ENCODE peak calls at places on chromosomes 6 and 20, in seven cellular contexts. Z is H9, M is mesenchymal stem cell, I is IMR-90, C is mesendoderm, K is H1, V is trophoblast cell. T is an unnamed sample.

GRCh38 chr20:2379511-2380229 is 1.0 kb upstream of the TGM6 start:
- DNase-seq in I (no peak), Z (no peak), V (no peak), M (no peak), C (peak), K (no peak), T (no peak)

GRCh38 chr6:41682497-41682961 is 44.3 kb downstream of the MDFI start:
- DNase-seq in M (no peak), K (no peak), Z (no peak), V (no peak), I (no peak), C (no peak), T (no peak)

GRCh38 chr6:10429638-10430427 is 15.0 kb upstream of the TFAP2A start:
- DNase-seq in K (peak), M (peak), I (peak), Z (no peak), C (peak), V (peak), T (peak)

GRCh38 chr6:87968435-87969278 is 79.0 kb upstream of the SPACA1 start:
- DNase-seq in K (peak), I (no peak), C (peak), V (no peak), Z (peak), M (peak), T (no peak)

GRCh38 chr6:28211840-28212509 is 13.1 kb upstream of the ZSCAN9 start:
- DNase-seq in M (no peak), C (peak), I (no peak), Z (peak), V (no peak), K (peak), T (peak)

GRCh38 chr6:8085053-8085511 is 17.3 kb downstream of the EEF1E1 start:
- DNase-seq in V (peak), I (peak), C (peak), Z (no peak), M (peak), K (no peak), T (no peak)

GRCh38 chr6:34465551-34466241 is at the start of gene PACSIN1:
- DNase-seq in V (no peak), M (no peak), C (peak), K (peak), I (no peak), Z (peak), T (peak)

GRCh38 chr20:17177341-17177740 is 49.5 kb upstream of the PCSK2 start:
- DNase-seq in I (no peak), K (no peak), V (no peak), C (no peak), Z (no peak), M (no peak), T (no peak)

GRCh38 chr6:111243095-111243494 is 155.8 kb downstream of the SLC16A10 start:
- DNase-seq in I (no peak), C (no peak), V (no peak), Z (no peak), K (no peak), M (no peak), T (no peak)

GRCh38 chr20:19986419-19986818 is 30.7 kb upstream of the NAA20 start:
- DNase-seq in M (peak), Z (no peak), V (no peak), I (peak), C (no peak), K (no peak), T (no peak)

GRCh38 chr6:111739257-111739696 is 133.6 kb upstream of the TRAF3IP2 start:
- DNase-seq in V (no peak), K (no peak), Z (no peak), I (no peak), C (no peak), M (no peak), T (no peak)

GRCh38 chr6:112665815-112666214 is 318.7 kb downstream of the RFPL4B start:
- DNase-seq in K (no peak), Z (no peak), C (no peak), V (no peak), M (peak), I (peak), T (no peak)

GRCh38 chr6:150038202-150038830 is 13.0 kb upstream of the RAET1L start:
- DNase-seq in I (no peak), C (peak), M (no peak), Z (peak), V (no peak), K (peak), T (no peak)

GRCh38 chr6:162109466-162110040 is 618.0 kb downstream of the PRKN start:
- DNase-seq in C (no peak), I (no peak), V (no peak), Z (no peak), M (no peak), K (no peak), T (no peak)

GRCh38 chr20:13009682-13010406 is 1.1 kb downstream of the SPTLC3 start:
- DNase-seq in K (no peak), Z (no peak), I (peak), M (peak), V (peak), C (no peak), T (no peak)

GRCh38 chr20:19688031-19688806 is 69.8 kb upstream of the RIN2 start:
- DNase-seq in K (peak), Z (peak), V (peak), M (peak), C (peak), I (peak), T (no peak)

GRCh38 chr20:50580016-50580747 is 70.0 kb downstream of the PTPN1 start:
- DNase-seq in M (peak), I (peak), C (peak), V (peak), K (peak), Z (peak), T (peak)

GRCh38 chr6:30720738-30721197 is 616 bp downstream of the TUBB start:
- DNase-seq in C (peak), K (peak), I (peak), Z (peak), M (peak), V (peak), T (no peak)

GRCh38 chr20:50019466-50020256 is 36.9 kb downstream of the SNAI1 start:
- DNase-seq in K (no peak), I (no peak), V (no peak), C (no peak), M (no peak), Z (no peak), T (no peak)

GRCh38 chr6:133017581-133017980 is 203.2 kb downstream of the RPS12 start:
- DNase-seq in Z (no peak), K (no peak), V (no peak), I (peak), C (no peak), M (peak), T (no peak)

GRCh38 chr6:43078651-43079050 is 2.5 kb downstream of the PTK7 start:
- DNase-seq in C (no peak), K (no peak), Z (no peak), I (peak), M (peak), V (no peak), T (no peak)

GRCh38 chr6:127110712-127111111 is 7.8 kb upstream of the RSPO3 start:
- DNase-seq in K (no peak), M (no peak), C (peak), Z (no peak), I (no peak), V (no peak), T (no peak)

GRCh38 chr6:20440291-20440690 is 38.6 kb downstream of the E2F3 start:
- DNase-seq in I (no peak), Z (no peak), V (no peak), C (no peak), K (no peak), M (no peak), T (no peak)

GRCh38 chr20:53224851-53225250 is 252.7 kb downstream of the TSHZ2 start:
- DNase-seq in K (no peak), V (no peak), Z (no peak), M (peak), I (peak), C (no peak), T (no peak)

GRCh38 chr6:114839019-114839418 is 496.2 kb upstream of the HS3ST5 start:
- DNase-seq in C (no peak), M (no peak), V (no peak), K (no peak), I (no peak), Z (no peak), T (no peak)
- H3K23ac ChIP-seq in C (no peak), M (no peak), V (no peak), K (no peak), I (no peak), Z (no peak), T (no peak)

GRCh38 chr6:4589295-4589694 is 186.9 kb upstream of the CDYL start:
- DNase-seq in K (no peak), M (no peak), I (no peak), Z (no peak), C (no peak), V (no peak), T (no peak)

GRCh38 chr6:4588581-4588980 is 187.6 kb upstream of the CDYL start:
- DNase-seq in M (no peak), I (no peak), K (no peak), C (no peak), V (no peak), Z (no peak), T (no peak)

GRCh38 chr6:4598384-4598783 is 177.8 kb upstream of the CDYL start:
- DNase-seq in V (no peak), K (no peak), M (no peak), Z (no peak), C (no peak), I (peak), T (no peak)

GRCh38 chr6:4591218-4591617 is 185.0 kb upstream of the CDYL start:
- DNase-seq in C (no peak), M (no peak), V (no peak), I (no peak), Z (no peak), K (no peak), T (no peak)

GRCh38 chr6:4593891-4594445 is 182.2 kb upstream of the CDYL start:
- DNase-seq in I (no peak), Z (no peak), K (no peak), C (no peak), M (no peak), V (no peak), T (no peak)
- H3K23ac ChIP-seq in I (no peak), Z (no peak), K (no peak), C (no peak), M (no peak), V (no peak), T (no peak)

DNA sequence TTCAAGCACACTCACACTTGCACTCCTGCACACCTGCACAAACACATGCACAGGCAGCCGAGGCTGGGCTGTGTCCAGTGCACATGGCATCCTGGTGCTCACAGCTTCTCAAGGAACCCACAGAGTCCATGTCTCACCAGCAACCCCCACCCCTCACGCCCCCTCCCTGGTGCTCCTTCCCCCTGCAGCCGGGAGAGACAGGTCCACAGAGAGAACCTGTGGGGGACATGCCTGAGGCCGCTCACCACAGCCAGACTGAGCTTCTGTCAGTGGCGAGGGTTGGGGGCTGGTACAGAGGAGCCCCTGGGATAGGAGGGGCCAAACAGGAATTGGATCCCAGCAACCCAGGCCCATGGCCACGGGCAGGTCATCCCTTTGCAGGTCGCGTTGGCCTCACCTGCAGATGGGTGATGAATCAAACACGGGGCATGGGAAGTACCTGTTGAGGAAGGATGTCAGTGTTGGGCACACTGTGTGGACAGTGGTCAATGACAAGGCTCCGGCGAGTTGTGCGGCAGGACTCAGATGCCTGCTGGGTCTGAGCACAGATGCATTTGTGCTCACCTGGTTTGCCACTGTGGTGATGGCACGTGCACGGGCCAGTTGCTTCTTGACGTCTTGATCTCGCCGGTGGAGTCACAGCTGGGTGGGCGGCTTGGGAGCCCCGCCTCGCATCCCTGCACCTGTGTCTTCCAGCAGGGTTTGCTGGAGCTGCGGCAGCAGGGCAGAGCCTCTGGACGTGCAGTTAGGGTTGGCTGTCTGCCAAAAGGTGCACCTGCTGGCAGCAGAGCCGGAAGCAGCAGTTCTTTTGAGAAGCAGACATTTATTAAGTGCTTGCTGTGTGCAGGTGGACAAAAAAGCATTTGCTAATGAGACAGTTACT is 113.0 kb downstream of the ERMARD start:
- DNase-seq in C (no peak), I (no peak), V (no peak), K (peak), Z (no peak), M (no peak), T (no peak)
- H3K23ac ChIP-seq in C (no peak), I (no peak), V (no peak), K (peak), Z (no peak), M (no peak), T (peak)

GRCh38 chr6:118280210-118280609 is 267.9 kb upstream of the PLN start:
- DNase-seq in K (no peak), M (peak), C (no peak), V (no peak), Z (no peak), I (peak), T (no peak)
- H3K23ac ChIP-seq in K (no peak), M (no peak), C (no peak), V (no peak), Z (no peak), I (no peak), T (no peak)